ENCODE peak calls at places on chromosomes 5 and 9, in eight cellular contexts. N is tibial nerve, C is ovary, A is A549, K is vagina, X is stomach, P is sigmoid colon, M is breast epithelium. G is an unnamed sample.
A peak's percentile ranks its signal among the peaks of the same experiment; 100 is the strongest.

GRCh38 chr5:97375959-97376358 is 192.9 kb upstream of the RIOK2 start:
- DNase-seq in N (no peak), C (no peak), A (no peak), K (no peak), X (no peak), P (no peak), M (no peak), G (no peak)

GRCh38 chr9:20358201-20358600 is 264.1 kb downstream of the MLLT3 start:
- DNase-seq in N (no peak), C (no peak), A (no peak), K (no peak), X (no peak), P (no peak), M (no peak), G (no peak)

GRCh38 chr5:170491479-170491878 is 12.3 kb upstream of the KCNIP1 start:
- DNase-seq in N (no peak), C (no peak), A (no peak), K (no peak), X (no peak), P (no peak), M (peak; percentile 43), G (peak; percentile 31)

GRCh38 chr5:180639743-180640300 is 9.6 kb downstream of the FLT4 start:
- DNase-seq in N (no peak), C (peak; percentile 29), A (no peak), K (no peak), X (no peak), P (peak; percentile 68), M (no peak), G (no peak)

GRCh38 chr5:84450617-84451414 is 66.1 kb upstream of the EDIL3 start:
- DNase-seq in N (no peak), C (no peak), A (no peak), K (no peak), X (no peak), P (no peak), M (no peak), G (no peak)

GRCh38 chr9:136542246-136543041 is 3.4 kb downstream of the NOTCH1 start:
- DNase-seq in N (no peak), C (no peak), A (no peak), K (no peak), X (no peak), P (no peak), M (no peak), G (no peak)

GRCh38 chr9:3526903-3527652 is 1.3 kb upstream of the RFX3 start:
- DNase-seq in N (no peak), C (peak; percentile 35), A (peak; percentile 27), K (no peak), X (no peak), P (no peak), M (peak; percentile 24), G (no peak)

GRCh38 chr9:117687532-117687931 is 16.7 kb upstream of the TLR4 start:
- DNase-seq in N (no peak), C (no peak), A (no peak), K (no peak), X (no peak), P (no peak), M (no peak), G (no peak)

GRCh38 chr9:22203371-22204138 is 194.4 kb upstream of the CDKN2B start:
- DNase-seq in N (no peak), C (no peak), A (no peak), K (no peak), X (no peak), P (no peak), M (no peak), G (no peak)

GRCh38 chr9:121779381-121780117 is 128.1 kb downstream of the DAB2IP start:
- DNase-seq in N (no peak), C (peak; percentile 17), A (no peak), K (no peak), X (no peak), P (peak; percentile 87), M (no peak), G (no peak)

GRCh38 chr9:31137151-31137849 is 1247.1 kb upstream of the ACO1 start:
- DNase-seq in N (no peak), C (no peak), A (no peak), K (no peak), X (peak; percentile 27), P (no peak), M (no peak), G (no peak)

GRCh38 chr9:91785403-91785917 is 164.6 kb downstream of the ROR2 start:
- DNase-seq in N (no peak), C (no peak), A (no peak), K (no peak), X (no peak), P (peak; percentile 62), M (no peak), G (peak; percentile 82)

GRCh38 chr5:177431317-177432142 is 5.1 kb downstream of the GRK6 start:
- DNase-seq in N (no peak), C (no peak), A (no peak), K (no peak), X (peak; percentile 55), P (peak; percentile 66), M (no peak), G (peak; percentile 33)

GRCh38 chr9:22342489-22343217 is 104.0 kb upstream of the DMRTA1 start:
- DNase-seq in N (no peak), C (no peak), A (no peak), K (no peak), X (no peak), P (no peak), M (no peak), G (peak; percentile 14)

GRCh38 chr5:144167998-144168397 is 2.5 kb downstream of the YIPF5 start:
- DNase-seq in N (no peak), C (no peak), A (no peak), K (no peak), X (no peak), P (no peak), M (no peak), G (no peak)
- H3K4me3 ChIP-seq in N (no peak overlapping the region), C (no peak overlapping the region), A (no peak overlapping the region), K (no peak overlapping the region), X (no peak overlapping the region), P (no peak overlapping the region), M (no peak overlapping the region), G (no peak overlapping the region)

GRCh38 chr5:50593681-50594080 is 72.8 kb upstream of the PARP8 start:
- DNase-seq in N (no peak), C (no peak), A (no peak), K (no peak), X (no peak), P (no peak), M (no peak), G (no peak)
- TF ChIP-seq POLR2A in N (no peak), C (no peak), A (no peak), K (no peak), X (no peak), P (no peak), M (no peak), G (no peak)

GRCh38 chr9:129567842-129568559 is 52.9 kb downstream of the C9orf50 start:
- DNase-seq in N (no peak), C (peak; percentile 43), A (peak; percentile 64), K (no peak), X (peak; percentile 40), P (no peak), M (no peak), G (no peak)
- H3K4me3 ChIP-seq in N (peak overlapping the region; percentile 48), C (peak overlapping the region; percentile 47), A (peak overlapping the region; percentile 55), K (peak overlapping the region; percentile 56), X (peak overlapping the region; percentile 57), P (peak overlapping the region; percentile 58), M (peak overlapping the region; percentile 41), G (peak overlapping the region; percentile 29)

GRCh38 chr5:51381801-51382507 is 1.3 kb upstream of the ISL1 start:
- DNase-seq in N (no peak), C (no peak), A (no peak), K (no peak), X (no peak), P (no peak), M (no peak), G (no peak)

GRCh38 chr5:51383494-51384081 is 340 bp downstream of the ISL1 start:
- DNase-seq in N (no peak), C (no peak), A (no peak), K (no peak), X (no peak), P (no peak), M (no peak), G (no peak)

GRCh38 chr5:51384281-51384840 is 1.1 kb downstream of the ISL1 start:
- DNase-seq in N (no peak), C (no peak), A (no peak), K (no peak), X (no peak), P (no peak), M (no peak), G (no peak)

GRCh38 chr5:51382508-51382758 is 815 bp upstream of the ISL1 start:
- DNase-seq in N (no peak), C (no peak), A (no peak), K (no peak), X (no peak), P (no peak), M (no peak), G (no peak)

GRCh38 chr5:51382759-51383493 is at the start of gene ISL1:
- DNase-seq in N (no peak), C (no peak), A (peak; percentile 21), K (no peak), X (peak; percentile 94), P (peak; percentile 90), M (no peak), G (no peak)
- TF ChIP-seq POLR2A in N (no peak), C (no peak), A (no peak), K (peak; percentile 99), X (no peak), P (peak; percentile 84), M (no peak), G (no peak)

GRCh38 chr5:133882801-133883200 is 85.6 kb downstream of the C5orf15 start:
- DNase-seq in N (no peak), C (no peak), A (no peak), K (no peak), X (no peak), P (peak; percentile 7), M (no peak), G (no peak)
- H3K4me3 ChIP-seq in N (no peak overlapping the region), C (no peak overlapping the region), A (no peak overlapping the region), K (no peak overlapping the region), X (no peak overlapping the region), P (no peak overlapping the region), M (no peak overlapping the region), G (no peak overlapping the region)

GRCh38 chr5:89178576-89178975 is 295.6 kb upstream of the MEF2C start:
- DNase-seq in N (no peak), C (no peak), A (no peak), K (no peak), X (no peak), P (no peak), M (no peak), G (no peak)

GRCh38 chr5:89181546-89181945 is 298.6 kb upstream of the MEF2C start:
- DNase-seq in N (no peak), C (no peak), A (no peak), K (no peak), X (no peak), P (no peak), M (no peak), G (no peak)

GRCh38 chr5:89179761-89180160 is 296.8 kb upstream of the MEF2C start:
- DNase-seq in N (no peak), C (no peak), A (no peak), K (no peak), X (no peak), P (no peak), M (no peak), G (no peak)
- TF ChIP-seq POLR2A in N (no peak), C (no peak), A (no peak), K (no peak), X (no peak), P (no peak), M (no peak), G (no peak)

G was measured in lower leg skin.